ENCODE peak calls at places on chromosomes 12 and 14, in six cellular contexts. F, X, L, E, K and C are unnamed samples.
A peak's percentile ranks its signal among the peaks of the same experiment; 100 is the strongest.

GRCh38 chr14:75906680-75907280 is 75.0 kb downstream of the TGFB3 start:
- DNase-seq in F (peak; percentile 68), X (peak; percentile 78), L (peak; percentile 46), E (peak; percentile 79), K (peak; percentile 57), C (peak; percentile 73)

GRCh38 chr14:65348137-65348536 is 64.4 kb upstream of the FUT8 start:
- DNase-seq in F (no peak), X (no peak), L (no peak), E (no peak), K (no peak), C (no peak)

GRCh38 chr12:127628655-127629054 is 638.3 kb upstream of the TMEM132C start:
- DNase-seq in F (no peak), X (peak; percentile 88), L (no peak), E (no peak), K (no peak), C (peak; percentile 29)

GRCh38 chr12:89051065-89051677 is 301.1 kb downstream of the DUSP6 start:
- DNase-seq in F (peak; percentile 80), X (peak; percentile 70), L (peak; percentile 68), E (no peak), K (no peak), C (peak; percentile 69)

GRCh38 chr14:24307575-24308341 is at the start of gene CIDEB:
- DNase-seq in F (peak; percentile 76), X (peak; percentile 81), L (peak; percentile 38), E (peak; percentile 74), K (peak; percentile 50), C (peak; percentile 62)

GRCh38 chr12:108389544-108389943 is 50.4 kb upstream of the CMKLR1 start:
- DNase-seq in F (no peak), X (no peak), L (no peak), E (no peak), K (no peak), C (no peak)

GRCh38 chr14:103016071-103016470 is 41.3 kb downstream of the CDC42BPB start:
- DNase-seq in F (no peak), X (no peak), L (no peak), E (no peak), K (no peak), C (peak; percentile 46)

GRCh38 chr12:123543541-123543940 is 10.0 kb upstream of the RILPL1 start:
- DNase-seq in F (no peak), X (no peak), L (no peak), E (no peak), K (no peak), C (no peak)

GRCh38 chr12:76921072-76921471 is 42.3 kb upstream of the CSRP2 start:
- DNase-seq in F (no peak), X (no peak), L (no peak), E (no peak), K (no peak), C (no peak)

GRCh38 chr14:53055003-53055402 is 98.1 kb downstream of the DDHD1 start:
- DNase-seq in F (peak; percentile 71), X (peak; percentile 62), L (peak; percentile 65), E (no peak), K (no peak), C (peak; percentile 58)

GRCh38 chr14:22893706-22894105 is 10.7 kb downstream of the REM2 start:
- DNase-seq in F (no peak), X (no peak), L (no peak), E (no peak), K (no peak), C (no peak)

GRCh38 chr14:80681651-80682050 is 259.9 kb downstream of the CEP128 start:
- DNase-seq in F (no peak), X (no peak), L (no peak), E (no peak), K (no peak), C (no peak)

GRCh38 chr14:92719890-92720323 is 28.5 kb downstream of the LGMN start:
- DNase-seq in F (no peak), X (peak; percentile 5), L (no peak), E (no peak), K (no peak), C (peak; percentile 29)

GRCh38 chr12:92603741-92604432 is 98.9 kb upstream of the PLEKHG7 start:
- DNase-seq in F (no peak), X (no peak), L (no peak), E (no peak), K (no peak), C (no peak)

GRCh38 chr12:121678721-121679300 is 9.4 kb upstream of the MORN3 start:
- DNase-seq in F (no peak), X (no peak), L (no peak), E (no peak), K (no peak), C (no peak)